ENCODE peak calls at places on chromosomes 3 and 15, in four cellular contexts. I is thyroid gland, D is lower leg skin, S is K562. X is an unnamed sample.

GRCh38 chr3:193783166-193783896 is 190.3 kb downstream of the OPA1 start:
- DNase-seq in I (no peak), S (no peak), D (no peak), X (no peak)

GRCh38 chr15:93948728-93949127 is 282.6 kb upstream of the MCTP2 start:
- DNase-seq in I (no peak), S (no peak), D (no peak), X (no peak)

GRCh38 chr15:93130111-93130510 is 41.1 kb upstream of the RGMA start:
- DNase-seq in D (no peak), I (no peak), S (no peak), X (no peak)

GRCh38 chr3:49602877-49603411 is 48.7 kb downstream of the BSN start:
- DNase-seq in D (no peak), I (no peak), S (no peak), X (no peak)

GRCh38 chr3:177191108-177191779 is 6.0 kb downstream of the TBL1XR1 start:
- DNase-seq in D (no peak), I (no peak), S (no peak), X (no peak)

GRCh38 chr15:71291247-71291646 is 176.0 kb downstream of the THSD4 start:
- DNase-seq in D (no peak), I (no peak), S (no peak), X (no peak)

GRCh38 chr15:48520376-48521155 is 124.9 kb downstream of the FBN1 start:
- DNase-seq in S (peak; percentile 34), I (no peak), D (no peak), X (no peak)

GRCh38 chr15:70387086-70387485 is 289.4 kb upstream of the TLE3 start:
- DNase-seq in D (no peak), I (no peak), S (no peak), X (no peak)

GRCh38 chr3:134033315-134033996 is 3.7 kb upstream of the SLCO2A1 start:
- DNase-seq in D (no peak), I (no peak), S (no peak), X (no peak)

GRCh38 chr3:71309342-71309741 is 274.2 kb downstream of the FOXP1 start:
- DNase-seq in I (no peak), S (no peak), D (no peak), X (no peak)

GRCh38 chr3:120554727-120555660 is 41.1 kb upstream of the NDUFB4 start:
- DNase-seq in S (no peak), I (no peak), D (no peak), X (no peak)

GRCh38 chr3:6508410-6508759 is 352.5 kb upstream of the GRM7 start:
- DNase-seq in D (no peak), I (no peak), S (no peak), X (no peak)

GRCh38 chr15:84151205-84151931 is 84.2 kb upstream of the GOLGA6L4 start:
- DNase-seq in S (no peak), D (no peak), I (no peak), X (no peak)

GRCh38 chr15:84598993-84599392 is 1.8 kb upstream of the ZSCAN2 start:
- DNase-seq in D (no peak), I (peak; percentile 27), S (peak; percentile 70), X (peak; percentile 84)

GRCh38 chr3:197499427-197499826 is 56.3 kb downstream of the BDH1 start:
- DNase-seq in I (no peak), S (peak; percentile 41), D (no peak), X (no peak)

GRCh38 chr3:49016414-49017228 is 1.8 kb downstream of the DALRD3 start:
- DNase-seq in I (no peak), D (no peak), S (no peak), X (no peak)

GRCh38 chr15:58748040-58748786 is 1.3 kb downstream of the ADAM10 start:
- DNase-seq in I (no peak), S (no peak), D (no peak), X (peak; percentile 28)

GRCh38 chr3:46187876-46188275 is 20.2 kb downstream of the CCR1 start:
- DNase-seq in D (no peak), I (no peak), S (peak; percentile 8), X (no peak)

GRCh38 chr15:40550381-40551037 is 14.3 kb downstream of the CCDC32 start:
- DNase-seq in D (no peak), I (no peak), S (no peak), X (no peak)

GRCh38 chr3:105365536-105366301 is 990 bp upstream of the ALCAM start:
- DNase-seq in I (peak; percentile 56), D (no peak), S (no peak), X (no peak)

GRCh38 chr3:116757310-116757709 is 47.7 kb downstream of the TUSC7 start:
- DNase-seq in S (no peak), I (no peak), D (no peak), X (no peak)

GRCh38 chr3:113751145-113751544 is 4.3 kb downstream of the ATP6V1A start:
- DNase-seq in S (no peak), D (no peak), I (no peak), X (no peak)

DNA sequence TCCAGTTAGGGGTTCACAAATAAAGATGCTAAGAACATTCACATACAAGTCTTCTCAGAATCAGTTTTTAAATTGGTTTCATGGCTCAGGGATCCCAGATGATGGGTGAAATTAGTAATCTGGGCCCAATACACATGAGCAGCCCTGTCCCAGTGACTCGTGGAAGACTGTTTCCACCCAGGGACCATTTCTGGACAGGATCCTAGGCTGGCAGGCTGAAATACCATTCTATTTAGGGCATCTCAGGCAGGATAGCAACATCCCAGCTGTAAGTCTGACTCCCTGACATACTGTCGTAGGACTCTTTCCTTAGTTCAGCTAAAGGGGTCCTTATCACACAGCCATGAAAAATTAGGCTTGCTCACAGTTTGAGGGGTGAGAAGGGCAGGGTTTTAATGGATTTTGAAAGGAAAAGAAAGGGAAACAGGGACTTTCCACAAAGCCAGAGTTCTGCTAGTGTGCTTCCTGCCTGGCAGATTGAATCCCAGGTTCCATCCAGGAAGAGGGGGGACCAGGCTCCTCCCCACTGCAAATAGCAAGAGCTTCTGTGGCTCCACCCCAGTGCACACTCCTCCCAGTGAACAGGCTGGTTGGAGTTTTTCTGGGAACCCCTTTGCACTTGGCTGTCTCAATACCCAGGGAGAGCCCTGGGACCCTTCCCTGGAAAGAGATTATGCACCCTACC is 41.3 kb upstream of the LYZL4 start:
- DNase-seq in D (no peak), I (no peak), S (no peak), X (no peak)
- TF ChIP-seq POLR2A in D (no peak), I (no peak), S (no peak), X (no peak)

GRCh38 chr3:17840651-17841050 is 98.2 kb upstream of the TBC1D5 start:
- DNase-seq in S (no peak), I (no peak), D (no peak), X (no peak)

GRCh38 chr3:17846466-17846865 is 104.0 kb upstream of the TBC1D5 start:
- DNase-seq in D (no peak), S (no peak), I (no peak), X (no peak)

GRCh38 chr3:17847156-17847555 is 104.7 kb upstream of the TBC1D5 start:
- DNase-seq in D (no peak), S (no peak), I (no peak), X (no peak)

GRCh38 chr3:17841190-17841828 is 98.9 kb upstream of the TBC1D5 start:
- DNase-seq in S (peak; percentile 87), D (peak; percentile 59), I (peak; percentile 59), X (peak; percentile 84)

DNA sequence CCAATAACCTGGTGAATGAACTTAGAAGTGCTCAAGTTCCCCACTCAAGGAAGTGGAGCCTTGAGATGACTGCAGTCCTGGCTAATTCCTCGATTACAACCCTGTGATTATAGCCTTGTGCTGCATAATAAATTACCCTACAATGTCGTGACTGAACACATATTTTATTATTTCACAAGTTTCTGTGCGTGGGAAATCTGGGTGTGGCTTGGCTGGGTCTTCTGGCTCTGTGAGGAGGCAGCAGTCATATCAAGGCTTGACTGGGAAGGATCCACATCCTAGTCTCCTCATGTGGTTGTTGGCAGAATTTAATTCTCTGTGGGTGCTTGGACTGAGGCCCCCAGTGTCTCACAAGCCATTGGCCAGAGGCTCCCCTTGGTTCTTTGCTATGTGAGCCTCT is 102.6 kb upstream of the TBC1D5 start:
- DNase-seq in S (no peak), D (no peak), I (peak; percentile 16), X (no peak)
- TF ChIP-seq POLR2A in S (no peak), D (no peak), I (no peak), X (no peak)

DNA sequence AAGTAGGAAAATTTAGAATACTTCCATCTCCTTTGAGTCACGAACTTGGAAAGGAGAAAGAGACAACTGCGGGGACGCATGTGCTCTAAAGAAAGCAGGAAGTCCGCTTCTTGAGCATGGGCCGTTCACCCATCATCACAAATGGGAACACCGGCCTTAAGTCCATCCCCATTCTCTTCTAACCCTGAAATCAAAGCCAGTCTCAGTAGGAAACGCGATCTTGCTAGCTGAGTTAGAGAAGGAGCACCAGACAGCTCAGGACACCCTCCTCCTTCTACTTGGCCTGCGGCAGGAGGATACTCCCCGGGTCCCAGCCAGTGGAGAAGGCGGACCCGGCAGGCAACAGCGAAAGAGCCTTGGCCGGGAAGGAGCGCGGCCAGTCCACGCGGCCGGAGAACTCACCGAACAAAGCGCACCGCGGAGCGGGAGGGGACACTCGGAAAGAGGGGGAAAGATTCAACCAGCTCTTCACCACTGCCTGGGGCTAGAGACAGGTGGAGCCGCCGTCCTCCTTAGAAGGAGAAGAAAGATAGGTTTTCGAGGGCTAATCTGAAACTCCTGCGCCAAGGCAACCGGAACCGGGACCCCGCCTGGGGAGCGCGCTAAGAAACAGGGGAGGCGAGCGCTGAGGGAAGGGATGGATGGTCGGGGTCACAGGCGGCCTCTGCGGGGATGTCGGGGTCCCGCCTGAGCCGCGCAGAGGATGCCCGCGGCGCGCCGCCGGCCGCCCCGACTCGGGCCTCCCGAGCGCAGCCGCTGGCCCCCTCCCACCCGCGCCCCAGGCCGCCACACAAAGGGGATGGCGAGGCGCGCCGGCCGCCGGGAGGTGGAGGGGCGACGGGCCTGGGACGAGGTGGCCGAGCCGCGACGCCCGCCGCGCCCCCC is 825 bp downstream of the SLC4A7 start:
- DNase-seq in D (peak; percentile 71), S (peak; percentile 29), I (peak; percentile 53), X (peak; percentile 45)
- TF ChIP-seq POLR2A in D (no peak), S (no peak), I (peak; percentile 54), X (no peak)

GRCh38 chr15:60356832-60357231 is 41.0 kb downstream of the ANXA2 start:
- DNase-seq in I (no peak), S (no peak), D (no peak), X (no peak)
- TF ChIP-seq POLR2A in I (no peak), S (no peak), D (no peak), X (no peak)

DNA sequence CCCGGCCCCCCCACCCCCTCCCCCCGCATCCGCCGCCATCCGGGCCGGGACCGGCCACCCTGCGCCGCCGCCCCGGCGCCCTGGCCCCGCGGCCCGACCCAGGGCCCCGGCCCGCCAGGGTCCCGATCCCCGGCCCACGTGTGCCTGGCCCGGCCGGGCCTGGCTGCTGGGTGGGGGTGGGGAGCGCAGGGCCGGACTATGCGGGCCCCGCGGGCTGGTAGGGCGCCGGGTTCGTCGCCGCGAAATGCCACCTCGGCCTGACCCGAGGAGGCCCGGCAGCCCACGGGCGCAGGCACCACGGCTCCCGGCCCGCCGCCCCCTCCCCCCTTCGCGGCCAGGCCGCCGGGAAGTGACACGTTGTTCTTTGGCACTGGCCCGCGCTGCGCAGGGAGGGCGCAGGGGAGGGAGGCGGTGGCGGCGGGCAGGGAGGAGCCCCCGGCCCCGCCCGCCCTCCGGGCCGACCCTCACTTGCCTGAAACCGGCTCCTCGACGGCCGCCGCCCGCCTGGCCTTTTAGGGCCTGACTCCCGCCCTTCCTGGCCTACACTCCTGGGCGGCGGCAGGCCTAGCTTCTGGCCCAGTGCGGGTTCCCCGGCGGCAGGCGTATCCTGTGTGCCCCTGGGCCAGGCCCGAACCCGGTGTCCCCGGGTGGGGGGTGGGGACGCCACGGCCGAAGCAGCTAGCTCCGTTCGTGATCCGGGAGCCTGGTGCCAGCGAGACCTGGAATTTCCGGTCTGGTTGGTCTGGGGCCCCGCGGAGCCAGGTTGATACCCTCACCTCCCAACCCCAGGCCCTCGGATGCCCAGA is 497 bp downstream of the EIF4G1 start:
- DNase-seq in I (peak; percentile 86), S (peak; percentile 70), D (peak; percentile 72), X (peak; percentile 92)
- TF ChIP-seq POLR2A in I (peak; percentile 0), S (no peak), D (peak; percentile 54), X (peak; percentile 44)